ENCODE peak calls at places on chromosome 17, in seven cellular contexts. O is heart left ventricle, R is Peyer's patch, J is IMR-90, T is spleen, W is A549, S is adrenal gland. V is an unnamed sample.

GRCh38 chr17:78407387-78407990 is 29.0 kb downstream of the PGS1 start:
- DNase-seq in O (no peak), R (no peak), J (peak), T (no peak), W (no peak), S (no peak), V (peak)

GRCh38 chr17:33218657-33219298 is 74.3 kb downstream of the ASIC2 start:
- DNase-seq in O (no peak), R (no peak), J (peak), T (no peak), W (no peak), S (no peak), V (no peak)

GRCh38 chr17:21297597-21297996 is 13.1 kb downstream of the MAP2K3 start:
- DNase-seq in O (no peak), R (no peak), J (no peak), T (no peak), W (no peak), S (no peak), V (no peak)

GRCh38 chr17:28907709-28908475 is 5.0 kb upstream of the DHRS13 start:
- DNase-seq in O (no peak), R (no peak), J (peak), T (no peak), W (no peak), S (no peak), V (no peak)

GRCh38 chr17:59266748-59267147 is 46.4 kb downstream of the GDPD1 start:
- DNase-seq in O (no peak), R (no peak), J (no peak), T (no peak), W (no peak), S (no peak), V (no peak)

GRCh38 chr17:27422601-27423000 is 33.6 kb upstream of the KSR1 start:
- DNase-seq in O (no peak), R (no peak), J (no peak), T (no peak), W (no peak), S (no peak), V (no peak)

GRCh38 chr17:62075308-62075815 is 10.3 kb upstream of the MED13 start:
- DNase-seq in O (no peak), R (no peak), J (peak), T (no peak), W (no peak), S (peak), V (no peak)

GRCh38 chr17:3738562-3739295 is 15.0 kb downstream of the HASPIN start:
- DNase-seq in O (no peak), R (peak), J (peak), T (no peak), W (no peak), S (no peak), V (peak)

GRCh38 chr17:76529224-76529642 is 8.3 kb downstream of the CYGB start:
- DNase-seq in O (peak), R (no peak), J (peak), T (no peak), W (no peak), S (no peak), V (peak)

GRCh38 chr17:42413464-42414040 is 9.5 kb downstream of the CAVIN1 start:
- DNase-seq in O (no peak), R (no peak), J (no peak), T (no peak), W (no peak), S (no peak), V (no peak)

GRCh38 chr17:28470266-28471126 is 2.9 kb upstream of the SLC13A2 start:
- DNase-seq in O (no peak), R (no peak), J (no peak), T (no peak), W (no peak), S (no peak), V (no peak)

GRCh38 chr17:43745541-43745940 is 13.1 kb downstream of the SOST start:
- DNase-seq in O (peak), R (no peak), J (no peak), T (no peak), W (no peak), S (no peak), V (no peak)

GRCh38 chr17:859461-860195 is 77.5 kb downstream of the MRM3 start:
- DNase-seq in O (no peak), R (no peak), J (peak), T (no peak), W (no peak), S (no peak), V (no peak)

GRCh38 chr17:9937901-9938300 is 32.8 kb upstream of the RCVRN start:
- DNase-seq in O (no peak), R (no peak), J (no peak), T (no peak), W (no peak), S (no peak), V (no peak)

GRCh38 chr17:4594406-4595349 is 10.3 kb downstream of the SMTNL2 start:
- DNase-seq in O (no peak), R (peak), J (no peak), T (no peak), W (no peak), S (no peak), V (peak)

GRCh38 chr17:68892193-68892592 is 63.0 kb downstream of the ABCA8 start:
- DNase-seq in O (no peak), R (no peak), J (no peak), T (no peak), W (no peak), S (no peak), V (no peak)

GRCh38 chr17:68892658-68893057 is 62.5 kb downstream of the ABCA8 start:
- DNase-seq in O (no peak), R (no peak), J (no peak), T (no peak), W (no peak), S (no peak), V (no peak)

GRCh38 chr17:68903294-68903693 is 51.9 kb downstream of the ABCA8 start:
- DNase-seq in O (no peak), R (no peak), J (no peak), T (no peak), W (no peak), S (no peak), V (no peak)

DNA sequence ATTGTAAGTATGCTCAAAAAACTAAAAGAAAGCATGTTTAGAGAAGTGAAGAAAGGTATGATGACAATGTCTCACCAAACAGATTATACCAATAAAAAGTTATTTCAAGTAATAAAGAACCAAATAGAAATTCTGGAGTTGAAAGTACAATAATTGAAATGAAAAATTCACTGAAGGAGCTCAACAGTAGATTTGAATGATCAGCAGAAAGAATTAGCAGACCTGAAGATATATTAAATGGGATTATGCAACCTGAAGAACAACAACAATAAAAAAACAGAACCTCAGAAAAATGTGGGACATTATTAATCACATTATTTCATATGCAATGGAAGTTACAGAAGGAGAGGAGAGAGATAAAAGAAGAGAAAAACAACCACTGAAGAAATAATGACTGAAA is 57.6 kb downstream of the ABCA8 start:
- DNase-seq in O (no peak), R (no peak), J (no peak), T (no peak), W (no peak), S (no peak), V (no peak)
- TF ChIP-seq CTCF in O (no peak), R (no peak), J (no peak), T (no peak), W (no peak), S (no peak), V (no peak)

GRCh38 chr17:20263595-20263994 is 203.7 kb downstream of the LGALS9B start:
- DNase-seq in O (no peak), R (no peak), J (peak), T (no peak), W (no peak), S (no peak), V (no peak)
- H3K4me3 ChIP-seq in O (no peak), R (no peak), J (no peak), T (no peak), W (no peak), S (no peak), V (no peak)

GRCh38 chr17:80213651-80213975 is 6.5 kb downstream of the SGSH start:
- DNase-seq in O (no peak), R (no peak), J (no peak), T (peak), W (no peak), S (no peak), V (no peak)
- TF ChIP-seq POLR2A in O (no peak), R (no peak), J (no peak), T (no peak), W (no peak), S (no peak), V (no peak)

DNA sequence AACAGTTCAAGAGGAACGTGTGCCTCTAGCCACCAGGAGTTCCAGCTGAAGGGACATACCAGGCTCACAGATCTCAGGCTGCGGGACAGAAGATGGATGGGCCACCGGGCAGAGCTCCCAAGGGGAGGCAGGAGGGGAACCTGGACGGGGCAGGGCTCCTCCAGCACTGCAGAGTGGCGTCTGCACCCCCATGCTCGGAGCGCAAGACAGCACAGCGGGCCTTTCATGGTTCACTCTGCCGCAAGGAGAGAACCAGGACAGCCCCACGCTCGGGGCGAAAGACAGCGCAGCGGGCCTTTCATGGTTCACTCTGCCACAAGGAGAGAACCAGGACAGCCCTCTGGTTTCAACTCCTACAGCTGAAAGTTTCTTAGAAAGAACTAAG is 20.6 kb downstream of the SLC38A10 start:
- DNase-seq in O (no peak), R (no peak), J (no peak), T (no peak), W (no peak), S (no peak), V (no peak)
- TF ChIP-seq CTCF in O (no peak), R (no peak), J (no peak), T (no peak), W (no peak), S (no peak), V (no peak)

DNA sequence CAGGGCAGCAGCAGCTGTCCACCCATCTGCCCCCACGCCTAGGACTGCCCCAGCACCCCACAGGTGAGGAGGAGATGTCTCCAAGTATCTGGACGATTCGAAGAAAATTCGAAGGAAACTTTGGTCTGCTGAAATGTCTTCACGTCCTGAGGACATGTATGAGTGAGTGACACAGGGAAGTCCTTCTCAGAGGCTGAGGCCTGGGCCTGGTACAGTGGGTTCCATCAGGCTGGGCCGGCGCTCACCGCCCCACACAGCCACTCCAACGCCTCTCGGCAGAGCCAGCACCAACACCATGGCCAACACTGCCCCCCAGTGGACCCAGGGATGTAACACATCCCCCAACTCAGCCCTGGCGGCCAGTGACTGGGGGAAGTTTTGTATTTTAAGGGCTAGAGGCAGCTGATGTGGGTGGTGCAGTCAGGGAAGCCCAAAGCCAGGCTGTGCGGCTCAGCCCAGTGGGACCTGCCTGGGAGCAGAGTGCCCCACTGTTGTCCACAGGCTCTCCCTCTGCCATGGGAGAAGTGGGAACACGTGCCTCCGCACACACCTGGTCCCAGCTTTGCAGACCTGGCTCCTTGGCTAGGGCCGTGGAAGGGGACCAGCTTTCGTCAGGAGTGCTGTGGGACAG is 55.8 kb upstream of the FASN start:
- DNase-seq in O (peak), R (peak), J (peak), T (peak), W (peak), S (peak), V (peak)
- H3K4me3 ChIP-seq in O (no peak), R (no peak), J (no peak), T (no peak), W (no peak), S (no peak), V (no peak)

DNA sequence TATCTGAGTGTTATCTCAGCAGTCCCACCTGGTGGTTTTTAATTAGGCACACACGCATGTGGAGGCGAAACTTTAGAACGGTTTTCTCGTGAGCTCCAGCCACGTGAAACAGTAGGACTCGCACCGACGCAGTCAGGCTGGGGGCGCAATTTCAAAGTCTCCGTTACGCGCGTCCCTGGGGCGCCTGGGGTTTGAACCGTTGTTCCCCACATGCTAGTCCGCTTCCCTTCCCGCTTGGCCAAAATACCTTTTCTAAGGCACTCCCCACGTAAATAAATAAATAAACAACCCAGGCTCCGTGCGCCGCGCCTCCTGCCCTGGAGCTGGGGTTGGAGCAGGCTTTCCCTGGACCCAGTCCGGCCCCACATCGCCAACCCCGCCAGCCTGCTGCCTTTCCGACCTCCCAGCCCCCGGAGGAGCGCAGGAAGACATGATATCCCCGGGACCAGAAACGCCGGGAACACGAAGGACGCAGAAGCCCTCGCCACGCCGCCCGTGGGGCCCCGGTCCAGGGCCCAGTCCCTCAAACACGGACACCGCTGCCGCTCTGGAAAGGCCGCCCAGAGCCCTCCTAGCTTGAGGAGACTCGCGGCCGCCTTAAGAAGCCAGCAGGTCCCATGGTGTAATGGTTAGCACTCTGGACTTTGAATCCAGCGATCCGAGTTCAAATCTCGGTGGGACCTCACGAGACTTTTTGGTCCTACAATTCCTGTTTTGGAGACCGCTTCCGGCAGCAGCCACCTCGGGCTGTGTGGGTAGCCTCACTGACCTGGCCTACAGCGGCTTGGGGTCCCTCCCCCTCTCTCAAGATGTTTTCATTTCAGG is 18.2 kb downstream of the GNGT2 start:
- DNase-seq in O (peak), R (peak), J (peak), T (peak), W (peak), S (peak), V (peak)
- TF ChIP-seq POLR2A in O (peak), R (no peak), J (peak), T (no peak), W (peak), S (peak), V (peak)

DNA sequence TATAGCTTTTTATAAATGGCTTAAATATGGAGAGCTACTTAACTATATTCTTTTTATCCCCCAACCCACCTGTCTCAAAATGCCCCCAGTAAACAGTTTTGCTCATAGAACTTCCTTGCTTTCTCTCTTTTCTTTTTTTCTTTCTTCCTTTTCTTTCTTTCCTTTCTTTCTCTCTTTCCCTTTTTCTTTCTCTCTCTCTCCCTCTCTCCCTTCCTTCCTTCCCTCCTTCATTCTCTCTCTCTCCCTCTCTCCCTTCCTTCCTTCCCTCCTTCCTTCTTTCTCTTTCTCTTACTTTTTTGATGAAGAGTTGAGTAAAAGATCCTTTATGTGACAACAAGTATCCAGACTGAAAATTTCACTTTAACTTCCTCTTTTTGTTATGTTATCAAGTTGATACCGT is 48.2 kb downstream of the KCNJ2 start:
- DNase-seq in O (no peak), R (no peak), J (no peak), T (no peak), W (no peak), S (no peak), V (no peak)
- TF ChIP-seq CTCF in O (no peak), R (no peak), J (no peak), T (no peak), W (no peak), S (no peak), V (no peak)

GRCh38 chr17:31373150-31374082 is 18.1 kb upstream of the RAB11FIP4 start:
- DNase-seq in O (no peak), R (no peak), J (peak), T (no peak), W (no peak), S (peak), V (no peak)
- H3K4me3 ChIP-seq in O (no peak), R (no peak), J (no peak), T (no peak), W (no peak), S (no peak), V (no peak)

GRCh38 chr17:17237026-17237799 is at the start of gene FLCN:
- DNase-seq in O (peak), R (peak), J (peak), T (peak), W (peak), S (peak), V (peak)
- TF ChIP-seq POLR2A in O (peak), R (peak), J (peak), T (peak), W (peak), S (peak), V (peak)